ENCODE peak calls at places on chromosomes 1 and 21, in eight cellular contexts. One of them, this sample, is unnamed.

GRCh38 chr1:203626910-203627246 is 246 bp downstream of the ATP2B4 start:
- DNase-seq in Caki2: no peak
- DNase-seq in CD4-positive, alpha-beta T cell: no peak
- DNase-seq in HAP-1: peak
- DNase-seq in kidney glomerular epithelial cell: no peak
- DNase-seq in activated T-cell treated with anti-CD3 and anti-CD28 coated beads for 48 hours: no peak
- DNase-seq in NCI-H2029: no peak
- DNase-seq in SK-N-DZ: peak
- DNase-seq in this sample: no peak

GRCh38 chr1:181936768-181937581 is 124.5 kb downstream of the ZNF648 start:
- DNase-seq in HAP-1: peak
- DNase-seq in SK-N-DZ: peak
- DNase-seq in CD4-positive, alpha-beta T cell: peak
- DNase-seq in kidney glomerular epithelial cell: peak
- DNase-seq in NCI-H2029: peak
- DNase-seq in Caki2: peak
- DNase-seq in activated T-cell treated with anti-CD3 and anti-CD28 coated beads for 48 hours: peak
- DNase-seq in this sample: no peak

GRCh38 chr1:228918335-228918734 is 183.1 kb downstream of the RHOU start:
- DNase-seq in CD4-positive, alpha-beta T cell: no peak
- DNase-seq in SK-N-DZ: no peak
- DNase-seq in HAP-1: no peak
- DNase-seq in kidney glomerular epithelial cell: no peak
- DNase-seq in activated T-cell treated with anti-CD3 and anti-CD28 coated beads for 48 hours: no peak
- DNase-seq in Caki2: no peak
- DNase-seq in NCI-H2029: no peak
- DNase-seq in this sample: no peak

GRCh38 chr1:63152572-63152971 is 169.8 kb upstream of the FOXD3 start:
- DNase-seq in Caki2: no peak
- DNase-seq in CD4-positive, alpha-beta T cell: no peak
- DNase-seq in SK-N-DZ: no peak
- DNase-seq in kidney glomerular epithelial cell: no peak
- DNase-seq in NCI-H2029: no peak
- DNase-seq in HAP-1: no peak
- DNase-seq in activated T-cell treated with anti-CD3 and anti-CD28 coated beads for 48 hours: no peak
- DNase-seq in this sample: no peak

GRCh38 chr1:201645956-201646355 is 107.0 kb downstream of the NAV1 start:
- DNase-seq in activated T-cell treated with anti-CD3 and anti-CD28 coated beads for 48 hours: no peak
- DNase-seq in kidney glomerular epithelial cell: no peak
- DNase-seq in CD4-positive, alpha-beta T cell: no peak
- DNase-seq in Caki2: no peak
- DNase-seq in SK-N-DZ: no peak
- DNase-seq in NCI-H2029: no peak
- DNase-seq in HAP-1: no peak
- DNase-seq in this sample: no peak

GRCh38 chr21:37085726-37086125 is 12.7 kb downstream of the TTC3 start:
- DNase-seq in SK-N-DZ: no peak
- DNase-seq in kidney glomerular epithelial cell: no peak
- DNase-seq in NCI-H2029: no peak
- DNase-seq in CD4-positive, alpha-beta T cell: no peak
- DNase-seq in HAP-1: no peak
- DNase-seq in activated T-cell treated with anti-CD3 and anti-CD28 coated beads for 48 hours: no peak
- DNase-seq in Caki2: no peak
- DNase-seq in this sample: no peak

GRCh38 chr1:245748246-245748645 is 593.5 kb downstream of the KIF26B start:
- DNase-seq in NCI-H2029: no peak
- DNase-seq in activated T-cell treated with anti-CD3 and anti-CD28 coated beads for 48 hours: no peak
- DNase-seq in SK-N-DZ: no peak
- DNase-seq in HAP-1: no peak
- DNase-seq in kidney glomerular epithelial cell: peak
- DNase-seq in CD4-positive, alpha-beta T cell: no peak
- DNase-seq in Caki2: peak
- DNase-seq in this sample: no peak

GRCh38 chr1:45328680-45329079 is 2.0 kb downstream of the HPDL start:
- DNase-seq in activated T-cell treated with anti-CD3 and anti-CD28 coated beads for 48 hours: no peak
- DNase-seq in CD4-positive, alpha-beta T cell: no peak
- DNase-seq in HAP-1: no peak
- DNase-seq in SK-N-DZ: no peak
- DNase-seq in kidney glomerular epithelial cell: no peak
- DNase-seq in Caki2: no peak
- DNase-seq in NCI-H2029: peak
- DNase-seq in this sample: no peak

GRCh38 chr1:161676958-161677689 is 14.2 kb downstream of the FCGR2B start:
- DNase-seq in SK-N-DZ: no peak
- DNase-seq in activated T-cell treated with anti-CD3 and anti-CD28 coated beads for 48 hours: no peak
- DNase-seq in HAP-1: no peak
- DNase-seq in kidney glomerular epithelial cell: no peak
- DNase-seq in Caki2: no peak
- DNase-seq in NCI-H2029: no peak
- DNase-seq in CD4-positive, alpha-beta T cell: no peak
- DNase-seq in this sample: no peak

GRCh38 chr1:151934048-151934493 is 24.8 kb upstream of the THEM4 start:
- DNase-seq in SK-N-DZ: peak
- DNase-seq in NCI-H2029: peak
- DNase-seq in activated T-cell treated with anti-CD3 and anti-CD28 coated beads for 48 hours: no peak
- DNase-seq in kidney glomerular epithelial cell: peak
- DNase-seq in CD4-positive, alpha-beta T cell: peak
- DNase-seq in Caki2: peak
- DNase-seq in HAP-1: peak
- DNase-seq in this sample: no peak

GRCh38 chr1:29503441-29503840 is 267.1 kb downstream of the PTPRU start:
- DNase-seq in kidney glomerular epithelial cell: no peak
- DNase-seq in HAP-1: no peak
- DNase-seq in activated T-cell treated with anti-CD3 and anti-CD28 coated beads for 48 hours: no peak
- DNase-seq in CD4-positive, alpha-beta T cell: no peak
- DNase-seq in NCI-H2029: peak
- DNase-seq in SK-N-DZ: peak
- DNase-seq in Caki2: no peak
- DNase-seq in this sample: no peak

GRCh38 chr1:201217851-201218250 is 27.2 kb downstream of the IGFN1 start:
- DNase-seq in SK-N-DZ: no peak
- DNase-seq in HAP-1: no peak
- DNase-seq in CD4-positive, alpha-beta T cell: no peak
- DNase-seq in Caki2: no peak
- DNase-seq in activated T-cell treated with anti-CD3 and anti-CD28 coated beads for 48 hours: no peak
- DNase-seq in kidney glomerular epithelial cell: no peak
- DNase-seq in NCI-H2029: no peak
- DNase-seq in this sample: no peak

GRCh38 chr21:45322231-45322959 is 34.7 kb upstream of the POFUT2 start:
- DNase-seq in CD4-positive, alpha-beta T cell: peak
- DNase-seq in Caki2: no peak
- DNase-seq in HAP-1: no peak
- DNase-seq in activated T-cell treated with anti-CD3 and anti-CD28 coated beads for 48 hours: no peak
- DNase-seq in kidney glomerular epithelial cell: no peak
- DNase-seq in SK-N-DZ: no peak
- DNase-seq in NCI-H2029: no peak
- DNase-seq in this sample: no peak

GRCh38 chr1:64882574-64883255 is 83.6 kb downstream of the JAK1 start:
- DNase-seq in kidney glomerular epithelial cell: no peak
- DNase-seq in NCI-H2029: no peak
- DNase-seq in Caki2: no peak
- DNase-seq in HAP-1: no peak
- DNase-seq in CD4-positive, alpha-beta T cell: no peak
- DNase-seq in activated T-cell treated with anti-CD3 and anti-CD28 coated beads for 48 hours: no peak
- DNase-seq in SK-N-DZ: no peak
- DNase-seq in this sample: no peak

GRCh38 chr1:243316366-243316989 is 60.6 kb downstream of the SDCCAG8 start:
- DNase-seq in HAP-1: peak
- DNase-seq in Caki2: no peak
- DNase-seq in NCI-H2029: no peak
- DNase-seq in CD4-positive, alpha-beta T cell: no peak
- DNase-seq in activated T-cell treated with anti-CD3 and anti-CD28 coated beads for 48 hours: no peak
- DNase-seq in SK-N-DZ: no peak
- DNase-seq in kidney glomerular epithelial cell: no peak
- DNase-seq in this sample: no peak

GRCh38 chr1:194534784-194535183 is 1348.4 kb upstream of the B3GALT2 start:
- DNase-seq in kidney glomerular epithelial cell: no peak
- DNase-seq in NCI-H2029: no peak
- DNase-seq in Caki2: no peak
- DNase-seq in HAP-1: no peak
- DNase-seq in activated T-cell treated with anti-CD3 and anti-CD28 coated beads for 48 hours: no peak
- DNase-seq in CD4-positive, alpha-beta T cell: no peak
- DNase-seq in SK-N-DZ: no peak
- DNase-seq in this sample: no peak

GRCh38 chr1:2230781-2231666 is 2.9 kb downstream of the SKI start:
- DNase-seq in HAP-1: peak
- DNase-seq in activated T-cell treated with anti-CD3 and anti-CD28 coated beads for 48 hours: no peak
- DNase-seq in kidney glomerular epithelial cell: no peak
- DNase-seq in NCI-H2029: no peak
- DNase-seq in Caki2: no peak
- DNase-seq in SK-N-DZ: no peak
- DNase-seq in CD4-positive, alpha-beta T cell: peak
- DNase-seq in this sample: no peak

GRCh38 chr1:4010811-4011605 is 110.9 kb upstream of the C1orf174 start:
- DNase-seq in HAP-1: no peak
- DNase-seq in Caki2: no peak
- DNase-seq in CD4-positive, alpha-beta T cell: no peak
- DNase-seq in activated T-cell treated with anti-CD3 and anti-CD28 coated beads for 48 hours: no peak
- DNase-seq in NCI-H2029: no peak
- DNase-seq in SK-N-DZ: no peak
- DNase-seq in kidney glomerular epithelial cell: no peak
- DNase-seq in this sample: no peak

GRCh38 chr1:15965228-15965767 is 10.6 kb downstream of the ZBTB17 start:
- DNase-seq in kidney glomerular epithelial cell: no peak
- DNase-seq in CD4-positive, alpha-beta T cell: no peak
- DNase-seq in NCI-H2029: no peak
- DNase-seq in Caki2: no peak
- DNase-seq in SK-N-DZ: no peak
- DNase-seq in activated T-cell treated with anti-CD3 and anti-CD28 coated beads for 48 hours: no peak
- DNase-seq in HAP-1: no peak
- DNase-seq in this sample: no peak

This sample was measured in esophagus squamous epithelium.